ENCODE peak calls at places on chromosomes 5 and 9, in eight cellular contexts. B is A549, U is esophagus squamous epithelium, Z is ovary, E is thyroid gland, T is K562, M is uterus, F is transverse colon. C is an unnamed sample.

GRCh38 chr5:34059997-34060396 is 17.0 kb upstream of the C1QTNF3 start:
- DNase-seq in B (no peak), U (no peak), Z (no peak), E (no peak), T (no peak), M (no peak), F (no peak), C (no peak)

GRCh38 chr5:143229426-143229895 is 174.0 kb downstream of the NR3C1 start:
- DNase-seq in B (no peak), U (no peak), Z (no peak), E (no peak), T (no peak), M (no peak), F (no peak), C (no peak)

GRCh38 chr9:91777437-91777836 is 172.6 kb downstream of the ROR2 start:
- DNase-seq in B (no peak), U (no peak), Z (no peak), E (no peak), T (no peak), M (no peak), F (no peak), C (no peak)

GRCh38 chr9:97510797-97511761 is 9.6 kb downstream of the TMOD1 start:
- DNase-seq in B (peak; percentile 51), U (no peak), Z (no peak), E (no peak), T (peak; percentile 31), M (no peak), F (no peak), C (no peak)

GRCh38 chr5:160547872-160548271 is 126.2 kb downstream of the PTTG1 start:
- DNase-seq in B (no peak), U (no peak), Z (no peak), E (no peak), T (no peak), M (no peak), F (no peak), C (no peak)

GRCh38 chr5:65834306-65834705 is 92.1 kb upstream of the ERBIN start:
- DNase-seq in B (no peak), U (no peak), Z (no peak), E (no peak), T (no peak), M (no peak), F (no peak), C (no peak)

GRCh38 chr9:6184749-6185645 is 30.6 kb upstream of the IL33 start:
- DNase-seq in B (no peak), U (no peak), Z (peak; percentile 40), E (peak; percentile 57), T (no peak), M (peak; percentile 19), F (no peak), C (no peak)

GRCh38 chr9:133990366-133991210 is 1.5 kb downstream of the VAV2 start:
- DNase-seq in B (peak; percentile 75), U (no peak), Z (peak; percentile 54), E (peak; percentile 57), T (no peak), M (no peak), F (peak; percentile 65), C (peak; percentile 92)

GRCh38 chr9:73073337-73074175 is 78.1 kb upstream of the ANXA1 start:
- DNase-seq in B (peak; percentile 91), U (no peak), Z (no peak), E (no peak), T (no peak), M (no peak), F (no peak), C (no peak)

GRCh38 chr9:111992523-111992922 is 95.9 kb downstream of the UGCG start:
- DNase-seq in B (no peak), U (no peak), Z (no peak), E (no peak), T (no peak), M (no peak), F (no peak), C (no peak)

GRCh38 chr5:7548576-7548975 is 152.6 kb downstream of the ADCY2 start:
- DNase-seq in B (no peak), U (no peak), Z (no peak), E (peak; percentile 54), T (no peak), M (no peak), F (no peak), C (no peak)

GRCh38 chr5:91127682-91128081 is 255.4 kb downstream of the ARRDC3 start:
- DNase-seq in B (no peak), U (no peak), Z (no peak), E (no peak), T (no peak), M (no peak), F (no peak), C (no peak)

GRCh38 chr5:170781946-170782345 is 1.6 kb upstream of the GABRP start:
- DNase-seq in B (no peak), U (no peak), Z (no peak), E (no peak), T (no peak), M (no peak), F (no peak), C (no peak)

GRCh38 chr9:113956901-113957777 is 81.0 kb downstream of the ZNF618 start:
- DNase-seq in B (no peak), U (no peak), Z (no peak), E (no peak), T (no peak), M (no peak), F (no peak), C (no peak)

GRCh38 chr5:65480306-65480865 is 1.3 kb downstream of the ADAMTS6 start:
- DNase-seq in B (peak; percentile 30), U (no peak), Z (peak; percentile 81), E (peak; percentile 93), T (peak; percentile 14), M (peak; percentile 78), F (peak; percentile 76), C (peak; percentile 79)

GRCh38 chr9:81557957-81558791 is 131.2 kb downstream of the TLE1 start:
- DNase-seq in B (no peak), U (no peak), Z (no peak), E (peak; percentile 54), T (no peak), M (peak; percentile 20), F (no peak), C (peak; percentile 46)

GRCh38 chr9:120478208-120478607 is 101.8 kb downstream of the CDK5RAP2 start:
- DNase-seq in B (peak; percentile 16), U (no peak), Z (no peak), E (no peak), T (no peak), M (no peak), F (peak; percentile 41), C (no peak)

GRCh38 chr5:95861858-95862561 is 39.5 kb upstream of the GLRX start:
- DNase-seq in B (peak; percentile 40), U (no peak), Z (no peak), E (no peak), T (no peak), M (no peak), F (no peak), C (no peak)

GRCh38 chr9:131839281-131840084 is 99.6 kb upstream of the RAPGEF1 start:
- DNase-seq in B (no peak), U (no peak), Z (no peak), E (no peak), T (peak; percentile 27), M (no peak), F (peak; percentile 22), C (no peak)

GRCh38 chr5:54320256-54320655 is 9.9 kb upstream of the ARL15 start:
- DNase-seq in B (no peak), U (no peak), Z (no peak), E (no peak), T (no peak), M (no peak), F (no peak), C (no peak)

GRCh38 chr9:107340920-107341632 is 58.0 kb downstream of the RAD23B start:
- DNase-seq in B (peak; percentile 75), U (peak; percentile 10), Z (peak; percentile 71), E (peak; percentile 86), T (peak; percentile 80), M (peak; percentile 50), F (peak; percentile 86), C (peak; percentile 83)
- TF ChIP-seq POLR2A in B (no peak), U (no peak), Z (no peak), E (no peak), T (peak; percentile 49), M (no peak), F (no peak), C (no peak)

DNA sequence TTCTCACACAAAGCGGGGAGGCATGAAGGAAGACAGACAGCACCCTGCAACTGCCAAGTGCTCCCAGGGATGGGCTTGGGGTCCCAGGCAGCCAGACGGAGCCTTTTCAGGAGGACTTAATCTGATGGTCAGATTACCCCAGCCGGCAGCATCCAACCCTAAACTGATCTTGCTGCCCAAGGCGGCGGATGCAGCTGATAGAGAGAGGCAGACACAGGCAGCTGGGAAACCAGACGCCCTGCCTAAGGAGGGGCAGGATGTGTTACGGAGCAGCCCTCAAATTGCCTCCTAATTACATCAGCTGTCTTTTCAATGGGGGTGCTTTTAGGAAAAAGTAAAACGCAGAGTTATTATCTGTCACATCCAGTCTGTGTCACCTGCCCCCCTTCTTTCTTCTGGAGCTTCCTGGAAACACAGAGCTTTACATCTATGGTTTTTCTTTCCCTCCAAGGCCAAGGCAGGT is 190.9 kb upstream of the PANK3 start:
- DNase-seq in B (no peak), U (no peak), Z (no peak), E (no peak), T (no peak), M (no peak), F (no peak), C (no peak)
- H3K4me1 ChIP-seq in B (no peaks in the 10 kb centered on the region), U (no peaks in the 10 kb centered on the region), Z (no peaks in the 10 kb centered on the region), E (peaks cover 4% of the 10 kb centered on the region), T (no peaks in the 10 kb centered on the region), M (no peaks in the 10 kb centered on the region), F (no peaks in the 10 kb centered on the region), C (no peaks in the 10 kb centered on the region)

GRCh38 chr9:129142115-129142514 is 30.9 kb downstream of the PTPA start:
- DNase-seq in B (no peak), U (no peak), Z (no peak), E (no peak), T (no peak), M (no peak), F (no peak), C (no peak)

GRCh38 chr9:129142536-129142935 is 31.3 kb downstream of the PTPA start:
- DNase-seq in B (no peak), U (no peak), Z (no peak), E (no peak), T (no peak), M (no peak), F (no peak), C (no peak)

GRCh38 chr9:129139993-129140396 is 28.8 kb downstream of the PTPA start:
- DNase-seq in B (peak; percentile 97), U (peak; percentile 81), Z (peak; percentile 95), E (peak; percentile 92), T (peak; percentile 61), M (peak; percentile 91), F (peak; percentile 87), C (peak; percentile 91)

GRCh38 chr9:129140397-129141065 is 29.3 kb downstream of the PTPA start:
- DNase-seq in B (peak; percentile 35), U (no peak), Z (peak; percentile 59), E (peak; percentile 57), T (peak; percentile 73), M (peak; percentile 52), F (peak; percentile 55), C (peak; percentile 68)

GRCh38 chr9:129141066-129142041 is 30.1 kb downstream of the PTPA start:
- DNase-seq in B (peak; percentile 31), U (no peak), Z (peak; percentile 78), E (peak; percentile 48), T (no peak), M (peak; percentile 65), F (peak; percentile 69), C (peak; percentile 74)
- H3K4me3 ChIP-seq in B (peak overlapping the region; percentile 44), U (peak overlapping the region; percentile 29), Z (peak overlapping the region; percentile 29), E (no peak overlapping the region), T (no peak overlapping the region), M (peak overlapping the region; percentile 36), F (no peak overlapping the region), C (no peak overlapping the region)

GRCh38 chr5:23445573-23445972 is 61.8 kb upstream of the PRDM9 start:
- DNase-seq in B (no peak), U (no peak), Z (no peak), E (no peak), T (no peak), M (no peak), F (no peak), C (no peak)
- TF ChIP-seq POLR2A in B (no peak), U (no peak), Z (no peak), E (no peak), T (no peak), M (no peak), F (no peak), C (no peak)